ENCODE peak calls at places on chromosomes 6 and 20, in nine cellular contexts. U is hepatocyte, W is AG10803, H is foreskin fibroblast, I is fibroblast of mammary gland, A is mesothelial cell of epicardium, Y is BJ, R is WTC11, C is gastrocnemius medialis. T is an unnamed sample.

GRCh38 chr6:105057160-105057559 is 100.3 kb downstream of the LIN28B start:
- DNase-seq in U (no peak), W (no peak), H (no peak), I (no peak), A (no peak), Y (no peak), R (no peak), C (no peak), T (no peak)

GRCh38 chr6:73666393-73666792 is 12.6 kb upstream of the SLC17A5 start:
- DNase-seq in U (no peak), W (peak), H (no peak), I (no peak), A (no peak), Y (no peak), R (no peak), C (no peak), T (no peak)

GRCh38 chr6:70563540-70563939 is 3.2 kb upstream of the SDHAF4 start:
- DNase-seq in U (no peak), W (peak), H (no peak), I (peak), A (no peak), Y (no peak), R (no peak), C (no peak), T (no peak)

GRCh38 chr20:34452281-34452982 is 63.8 kb upstream of the DYNLRB1 start:
- DNase-seq in U (no peak), W (peak), H (peak), I (peak), A (no peak), Y (peak), R (no peak), C (no peak), T (no peak)

GRCh38 chr6:137416376-137417109 is 77.7 kb downstream of the OLIG3 start:
- DNase-seq in U (peak), W (peak), H (no peak), I (peak), A (no peak), Y (no peak), R (no peak), C (no peak), T (no peak)

GRCh38 chr6:132084811-132085509 is 133.8 kb upstream of the CCN2 start:
- DNase-seq in U (peak), W (peak), H (peak), I (peak), A (no peak), Y (peak), R (no peak), C (no peak), T (no peak)

GRCh38 chr6:4271761-4272505 is 136.6 kb upstream of the ECI2 start:
- DNase-seq in U (no peak), W (peak), H (no peak), I (no peak), A (no peak), Y (no peak), R (no peak), C (no peak), T (no peak)

GRCh38 chr20:36975085-36975829 is 23.7 kb upstream of the SAMHD1 start:
- DNase-seq in U (no peak), W (no peak), H (no peak), I (no peak), A (no peak), Y (no peak), R (no peak), C (no peak), T (no peak)

GRCh38 chr20:63692436-63693078 is 3.9 kb upstream of the TNFRSF6B start:
- DNase-seq in U (no peak), W (peak), H (peak), I (no peak), A (no peak), Y (no peak), R (no peak), C (no peak), T (no peak)

GRCh38 chr20:3071610-3072529 is at the start of gene OXT:
- DNase-seq in U (peak), W (no peak), H (no peak), I (no peak), A (no peak), Y (no peak), R (peak), C (no peak), T (peak)

GRCh38 chr6:52020961-52021570 is 66.3 kb downstream of the PKHD1 start:
- DNase-seq in U (peak), W (peak), H (peak), I (peak), A (no peak), Y (no peak), R (no peak), C (no peak), T (no peak)

GRCh38 chr6:32860674-32861073 is 6.7 kb downstream of the PSMB9 start:
- DNase-seq in U (no peak), W (no peak), H (no peak), I (no peak), A (no peak), Y (no peak), R (no peak), C (no peak), T (no peak)

GRCh38 chr6:143408151-143408786 is 42.2 kb downstream of the ADAT2 start:
- DNase-seq in U (no peak), W (no peak), H (no peak), I (peak), A (no peak), Y (no peak), R (no peak), C (no peak), T (no peak)

GRCh38 chr20:4681971-4682370 is 39.7 kb upstream of the PRND start:
- DNase-seq in U (peak), W (peak), H (peak), I (peak), A (no peak), Y (no peak), R (no peak), C (no peak), T (no peak)

GRCh38 chr20:40945189-40945588 is 83.4 kb upstream of the TOP1 start:
- DNase-seq in U (no peak), W (no peak), H (no peak), I (no peak), A (no peak), Y (no peak), R (no peak), C (no peak), T (no peak)

GRCh38 chr6:13635948-13636658 is 21.0 kb downstream of the NOL7 start:
- DNase-seq in U (no peak), W (no peak), H (no peak), I (no peak), A (no peak), Y (no peak), R (no peak), C (no peak), T (no peak)

GRCh38 chr6:110951986-110952794 is 6.3 kb upstream of the GTF3C6 start:
- DNase-seq in U (peak), W (peak), H (peak), I (peak), A (no peak), Y (no peak), R (no peak), C (no peak), T (no peak)

GRCh38 chr20:45452772-45453171 is 16.8 kb upstream of the WFDC2 start:
- DNase-seq in U (no peak), W (no peak), H (no peak), I (no peak), A (no peak), Y (no peak), R (no peak), C (no peak), T (no peak)

GRCh38 chr20:17543531-17543961 is 12.4 kb upstream of the BFSP1 start:
- DNase-seq in U (peak), W (peak), H (peak), I (peak), A (no peak), Y (peak), R (no peak), C (no peak), T (no peak)

GRCh38 chr6:162856885-162857284 is 129.1 kb downstream of the PACRG start:
- DNase-seq in U (peak), W (peak), H (peak), I (peak), A (no peak), Y (peak), R (no peak), C (no peak), T (no peak)

GRCh38 chr20:59144179-59144830 is 19.3 kb upstream of the ZNF831 start:
- DNase-seq in U (no peak), W (no peak), H (no peak), I (no peak), A (no peak), Y (no peak), R (no peak), C (no peak), T (no peak)

GRCh38 chr6:157087974-157088373 is 235.3 kb downstream of the TMEM242 start:
- DNase-seq in U (no peak), W (no peak), H (no peak), I (no peak), A (no peak), Y (no peak), R (no peak), C (no peak), T (no peak)

GRCh38 chr6:159899994-159900745 is 9.4 kb downstream of the MAS1 start:
- DNase-seq in U (no peak), W (peak), H (peak), I (peak), A (no peak), Y (peak), R (no peak), C (no peak), T (no peak)

GRCh38 chr20:38870733-38871559 is 55.3 kb upstream of the FAM83D start:
- DNase-seq in U (peak), W (no peak), H (no peak), I (peak), A (no peak), Y (no peak), R (no peak), C (no peak), T (no peak)

GRCh38 chr6:165794179-165794601 is 131.1 kb upstream of the PDE10A start:
- DNase-seq in U (no peak), W (no peak), H (no peak), I (no peak), A (no peak), Y (no peak), R (no peak), C (no peak), T (no peak)

GRCh38 chr6:165804331-165805066 is 141.5 kb upstream of the PDE10A start:
- DNase-seq in U (no peak), W (peak), H (no peak), I (peak), A (peak), Y (no peak), R (peak), C (no peak), T (no peak)

GRCh38 chr6:165800337-165800736 is 137.3 kb upstream of the PDE10A start:
- DNase-seq in U (no peak), W (no peak), H (no peak), I (peak), A (no peak), Y (no peak), R (no peak), C (no peak), T (no peak)

GRCh38 chr6:165805067-165805525 is 142.1 kb upstream of the PDE10A start:
- DNase-seq in U (no peak), W (no peak), H (no peak), I (no peak), A (no peak), Y (no peak), R (peak), C (no peak), T (no peak)

DNA sequence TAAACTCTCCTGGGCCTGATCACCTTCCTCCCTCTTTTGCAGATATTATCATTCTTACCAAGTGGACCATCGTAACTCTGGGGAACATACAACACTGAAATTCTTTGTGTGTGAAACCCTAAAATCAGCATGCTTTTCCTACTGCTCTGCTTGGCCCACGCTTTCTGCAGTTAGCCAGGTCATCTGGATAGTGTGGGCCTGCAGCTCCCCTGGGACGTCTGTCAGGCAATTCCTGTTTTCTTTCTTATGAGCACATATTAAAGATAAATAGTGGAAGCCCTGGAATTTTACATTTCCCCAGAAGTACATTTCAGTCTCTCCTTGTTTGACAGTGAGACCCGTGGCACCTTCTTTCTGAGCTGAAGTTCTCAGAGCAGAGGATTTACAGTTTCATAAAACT is 136.7 kb upstream of the PDE10A start:
- DNase-seq in U (no peak), W (no peak), H (no peak), I (peak), A (no peak), Y (no peak), R (no peak), C (no peak), T (no peak)
- TF ChIP-seq CTCF in U (no peak), W (no peak), H (no peak), I (no peak), A (no peak), Y (no peak), R (no peak), C (no peak), T (no peak)

DNA sequence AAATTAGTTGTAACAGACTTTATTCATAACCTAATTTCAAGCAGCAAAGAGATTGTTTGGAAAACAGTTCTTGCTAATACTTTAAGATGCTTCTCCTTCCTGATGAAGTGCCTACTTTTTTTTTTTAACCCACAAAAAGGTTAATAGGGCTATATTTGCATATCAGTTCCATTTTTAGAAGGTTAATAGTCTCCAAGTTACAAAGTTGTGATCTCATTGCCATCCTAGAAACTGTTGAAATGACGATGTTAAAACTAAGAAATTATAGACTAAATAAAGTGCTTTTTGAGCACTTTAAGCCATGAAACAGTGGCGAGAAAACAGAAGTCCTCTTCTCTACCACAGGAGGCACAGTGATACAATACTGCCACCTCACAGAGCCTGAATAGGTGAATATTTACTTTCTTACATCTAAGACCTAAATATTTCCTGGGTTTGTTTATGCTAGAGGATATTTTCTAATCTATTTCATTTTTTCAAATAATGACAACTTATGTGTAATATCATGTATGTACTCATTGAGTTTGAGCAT is 5.3 kb downstream of the RNF144B start:
- DNase-seq in U (no peak), W (no peak), H (no peak), I (no peak), A (no peak), Y (no peak), R (no peak), C (no peak), T (no peak)
- TF ChIP-seq CTCF in U (no peak), W (no peak), H (no peak), I (no peak), A (no peak), Y (no peak), R (no peak), C (no peak), T (no peak)

DNA sequence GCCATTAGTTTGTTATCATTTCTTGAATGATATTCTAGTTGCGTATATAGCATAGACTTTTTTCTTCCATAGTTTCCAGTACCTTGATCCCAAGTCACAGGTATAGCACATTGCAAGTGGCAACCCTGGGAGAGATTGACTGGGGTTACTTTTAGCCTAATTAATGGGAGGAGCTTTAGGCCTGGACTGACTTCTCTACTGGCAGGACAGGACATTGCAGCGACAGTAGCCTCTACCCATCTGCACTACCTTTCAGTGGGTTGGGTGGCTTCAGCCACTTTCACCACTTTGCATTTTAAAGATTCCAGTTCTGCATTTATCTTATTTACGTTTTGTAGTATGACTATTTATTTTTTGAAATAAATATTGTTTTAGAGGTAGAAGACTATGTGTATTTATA is 320.3 kb downstream of the RIMS1 start:
- DNase-seq in U (no peak), W (no peak), H (no peak), I (no peak), A (no peak), Y (no peak), R (peak), C (no peak), T (no peak)
- TF ChIP-seq CTCF in U (no peak), W (no peak), H (no peak), I (no peak), A (no peak), Y (no peak), R (no peak), C (no peak), T (no peak)

GRCh38 chr6:21128601-21129000 is 464.9 kb upstream of the SOX4 start:
- DNase-seq in U (no peak), W (no peak), H (no peak), I (no peak), A (no peak), Y (no peak), R (no peak), C (no peak), T (no peak)

GRCh38 chr6:21121737-21122136 is 471.8 kb upstream of the SOX4 start:
- DNase-seq in U (no peak), W (no peak), H (no peak), I (no peak), A (no peak), Y (no peak), R (no peak), C (no peak), T (no peak)

GRCh38 chr6:21123485-21124436 is 469.8 kb upstream of the SOX4 start:
- DNase-seq in U (peak), W (no peak), H (no peak), I (no peak), A (no peak), Y (no peak), R (no peak), C (no peak), T (no peak)
- TF ChIP-seq CTCF in U (no peak), W (no peak), H (no peak), I (no peak), A (no peak), Y (no peak), R (no peak), C (no peak), T (no peak)

GRCh38 chr6:87483929-87484328 is 11.2 kb downstream of the SLC35A1 start:
- DNase-seq in U (peak), W (peak), H (peak), I (peak), A (no peak), Y (peak), R (peak), C (no peak), T (no peak)
- TF ChIP-seq CTCF in U (peak), W (no peak), H (no peak), I (peak), A (no peak), Y (peak), R (no peak), C (peak), T (no peak)

T was measured in natural killer cell.